ENCODE peak calls at places on chromosomes 12 and 14, in four cellular contexts. I is AG10803, T is astrocyte, P is K562. X is an unnamed sample.

GRCh38 chr12:1281683-1282366 is 290.8 kb downstream of the ERC1 start:
- DNase-seq in I (peak), P (no peak), T (peak), X (no peak)

GRCh38 chr14:69501362-69501964 is 16.9 kb downstream of the PLEKHD1 start:
- DNase-seq in T (no peak), P (no peak), I (no peak), X (peak)

GRCh38 chr14:69354383-69355154 is 43.5 kb downstream of the ERH start:
- DNase-seq in P (no peak), I (no peak), T (no peak), X (no peak)

GRCh38 chr12:102847131-102847530 is 69.9 kb downstream of the PAH start:
- DNase-seq in I (peak), P (no peak), T (no peak), X (no peak)

GRCh38 chr12:6949063-6949594 is 2.0 kb upstream of the PTPN6 start:
- DNase-seq in T (no peak), I (no peak), P (no peak), X (no peak)

GRCh38 chr12:76030378-76031080 is 1.0 kb downstream of the PHLDA1 start:
- DNase-seq in I (peak), T (no peak), P (no peak), X (no peak)

GRCh38 chr14:71212683-71213107 is 305.4 kb downstream of the PCNX1 start:
- DNase-seq in P (no peak), I (peak), T (no peak), X (no peak)

GRCh38 chr14:62445570-62445969 is 599.7 kb downstream of the KCNH5 start:
- DNase-seq in P (no peak), I (no peak), T (no peak), X (no peak)

GRCh38 chr12:124428136-124428791 is 133.4 kb downstream of the RFLNA start:
- DNase-seq in I (peak), P (no peak), T (peak), X (no peak)

GRCh38 chr12:113910751-113911272 is 55.3 kb downstream of the RBM19 start:
- DNase-seq in P (no peak), I (no peak), T (no peak), X (no peak)

GRCh38 chr14:39085933-39086332 is 17.1 kb downstream of the SEC23A start:
- DNase-seq in P (no peak), T (peak), I (peak), X (no peak)

GRCh38 chr14:39083127-39083526 is 19.9 kb downstream of the SEC23A start:
- DNase-seq in P (no peak), T (no peak), I (no peak), X (no peak)

DNA sequence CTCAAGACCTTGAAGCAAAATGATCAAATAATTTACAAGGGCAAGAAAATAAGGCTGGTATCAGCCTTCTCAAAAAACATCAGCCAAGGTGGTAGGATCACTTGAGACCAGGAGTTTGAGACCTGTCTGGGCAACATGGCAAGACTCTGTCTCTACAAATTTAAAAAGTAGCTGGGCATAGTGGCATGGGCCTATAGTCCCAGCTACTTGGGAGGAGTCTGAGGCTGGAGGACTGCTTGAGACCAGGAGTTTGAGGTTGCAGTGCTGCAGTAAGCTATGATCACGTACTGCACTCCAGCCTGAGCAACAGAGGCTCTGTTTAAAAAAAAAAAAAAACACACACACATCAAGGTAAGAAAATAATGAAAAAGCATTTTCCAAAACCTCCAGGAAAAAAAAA is 22.1 kb downstream of the SEC23A start:
- DNase-seq in T (no peak), P (no peak), I (no peak), X (no peak)
- H3K4me3 ChIP-seq in T (no peak), P (no peak), I (no peak), X (no peak)

DNA sequence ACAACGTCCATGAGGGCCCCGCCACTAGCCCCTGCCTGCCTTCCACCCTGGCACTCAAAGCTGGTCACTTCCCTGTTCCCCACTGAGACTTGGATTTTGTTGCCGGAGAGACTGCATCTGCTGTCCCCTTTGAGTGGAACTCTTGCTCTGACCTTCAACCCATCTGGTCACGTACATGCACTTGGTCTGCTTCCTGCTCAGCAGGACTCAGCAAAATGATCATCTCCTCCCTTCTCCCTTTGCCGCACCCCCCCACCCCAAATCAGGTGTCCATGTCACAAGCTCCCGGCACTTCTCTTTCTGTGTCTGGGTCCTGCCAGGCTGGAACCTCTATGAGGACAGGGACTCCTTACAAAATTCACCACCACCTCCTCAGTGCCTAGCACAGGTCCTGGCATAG is 180.9 kb downstream of the CHST11 start:
- DNase-seq in P (no peak), T (no peak), I (no peak), X (no peak)
- H3K4me3 ChIP-seq in P (no peak), T (no peak), I (no peak), X (no peak)

GRCh38 chr12:112096070-112096469 is 12.5 kb downstream of the NAA25 start:
- DNase-seq in P (no peak), T (no peak), I (no peak), X (no peak)
- H3K4me3 ChIP-seq in P (no peak), T (no peak), I (no peak), X (no peak)

GRCh38 chr12:91319071-91319760 is 136.6 kb upstream of the DCN start:
- DNase-seq in P (no peak), T (no peak), I (no peak), X (no peak)
- H3K4me3 ChIP-seq in P (no peak), T (no peak), I (no peak), X (no peak)

GRCh38 chr12:52201520-52201839 is 9.7 kb upstream of the KRT80 start:
- DNase-seq in I (no peak), T (no peak), P (no peak), X (no peak)

GRCh38 chr12:52204095-52204930 is 12.5 kb upstream of the KRT80 start:
- DNase-seq in I (no peak), T (peak), P (no peak), X (peak)

GRCh38 chr12:52200783-52201519 is 9.1 kb upstream of the KRT80 start:
- DNase-seq in P (no peak), I (no peak), T (no peak), X (no peak)

GRCh38 chr12:52203126-52203921 is 11.5 kb upstream of the KRT80 start:
- DNase-seq in P (peak), T (peak), I (peak), X (peak)

DNA sequence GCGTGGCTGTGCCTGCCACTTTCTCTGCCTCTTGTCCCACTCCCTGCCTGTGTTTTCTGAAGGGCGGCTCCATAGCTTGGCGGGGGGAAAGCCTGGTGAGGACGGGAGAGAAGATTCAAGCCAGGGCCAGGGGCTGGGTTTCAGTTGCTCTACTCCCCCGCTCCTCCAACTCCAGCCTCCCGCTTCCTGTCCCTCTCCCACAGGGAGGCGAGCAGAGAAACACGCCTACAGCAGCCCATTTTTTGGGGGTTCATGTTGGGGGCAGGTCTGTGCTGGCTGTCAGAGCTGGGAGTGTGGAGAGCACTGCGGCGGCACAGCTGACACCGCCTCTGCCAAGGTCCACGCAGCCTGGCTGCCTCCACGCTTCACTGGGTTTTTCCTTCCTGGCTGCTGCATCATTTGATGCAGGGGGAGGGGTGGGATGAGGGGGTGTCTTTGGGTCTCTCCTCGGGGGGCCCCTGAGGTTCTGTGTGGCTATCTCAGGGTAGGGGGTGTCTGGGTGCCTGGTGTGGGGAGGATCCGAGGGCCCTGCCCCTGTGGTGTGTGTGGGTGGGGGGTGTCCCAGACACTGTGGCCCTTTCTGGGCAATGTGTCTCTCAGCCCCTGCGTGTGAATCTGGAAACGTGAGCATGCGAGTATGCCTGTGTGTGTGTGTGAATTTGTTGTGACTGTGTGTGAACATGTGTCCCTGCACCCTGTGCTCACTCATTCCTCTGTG is 10.7 kb upstream of the KRT80 start:
- DNase-seq in T (no peak), P (no peak), I (no peak), X (peak)
- H3K4me3 ChIP-seq in T (no peak), P (no peak), I (no peak), X (no peak)

GRCh38 chr14:28763914-28764848 is 2.4 kb upstream of the FOXG1 start:
- DNase-seq in P (no peak), T (no peak), I (no peak), X (no peak)

GRCh38 chr14:28765169-28765906 is 1.2 kb upstream of the FOXG1 start:
- DNase-seq in P (no peak), T (no peak), I (no peak), X (no peak)

GRCh38 chr14:28766505-28767238 is at the start of gene FOXG1:
- DNase-seq in P (peak), T (no peak), I (peak), X (no peak)

GRCh38 chr14:28767239-28767850 is 758 bp downstream of the FOXG1 start:
- DNase-seq in T (no peak), I (no peak), P (peak), X (no peak)

DNA sequence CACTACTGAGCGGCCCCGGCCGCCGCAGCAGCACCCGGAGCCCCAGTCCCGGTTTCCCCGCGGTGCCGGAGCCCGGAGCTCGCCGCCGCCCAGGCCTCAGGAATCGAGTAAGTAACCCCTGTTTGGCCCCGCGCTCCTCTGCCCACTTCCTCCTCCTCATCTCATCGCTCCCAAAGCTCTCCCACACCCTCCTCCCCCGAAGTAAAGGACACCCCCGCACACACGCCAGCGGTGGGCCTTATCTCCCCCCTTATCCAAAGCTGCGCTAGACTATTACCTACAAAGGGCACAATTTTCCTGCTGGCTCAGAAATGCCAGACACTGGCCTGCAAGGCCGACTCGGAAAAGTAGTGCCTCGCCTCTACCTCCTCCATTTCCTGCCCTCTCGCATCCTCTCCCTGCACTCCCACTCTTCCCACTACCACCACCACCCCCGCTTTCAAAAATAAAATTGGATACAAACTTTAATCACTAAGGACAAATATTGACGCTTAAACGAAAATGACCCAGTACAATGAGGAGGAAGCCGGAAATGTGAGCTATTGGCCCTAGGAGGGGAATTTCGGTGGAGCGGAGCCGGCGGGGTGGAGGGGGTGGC is 581 bp upstream of the FOXG1 start:
- DNase-seq in I (no peak), P (peak), T (no peak), X (no peak)
- H3K4me3 ChIP-seq in I (peak), P (peak), T (peak), X (no peak)

GRCh38 chr12:122403831-122404230 is 18.6 kb downstream of the CLIP1 start:
- DNase-seq in I (no peak), T (no peak), P (no peak), X (no peak)

GRCh38 chr12:122403115-122403770 is 19.2 kb downstream of the CLIP1 start:
- DNase-seq in P (no peak), T (no peak), I (no peak), X (no peak)

GRCh38 chr12:122399254-122399591 is 23.2 kb downstream of the CLIP1 start:
- DNase-seq in T (no peak), I (no peak), P (no peak), X (no peak)

GRCh38 chr12:122402264-122402663 is 20.2 kb downstream of the CLIP1 start:
- DNase-seq in I (no peak), P (no peak), T (no peak), X (no peak)

DNA sequence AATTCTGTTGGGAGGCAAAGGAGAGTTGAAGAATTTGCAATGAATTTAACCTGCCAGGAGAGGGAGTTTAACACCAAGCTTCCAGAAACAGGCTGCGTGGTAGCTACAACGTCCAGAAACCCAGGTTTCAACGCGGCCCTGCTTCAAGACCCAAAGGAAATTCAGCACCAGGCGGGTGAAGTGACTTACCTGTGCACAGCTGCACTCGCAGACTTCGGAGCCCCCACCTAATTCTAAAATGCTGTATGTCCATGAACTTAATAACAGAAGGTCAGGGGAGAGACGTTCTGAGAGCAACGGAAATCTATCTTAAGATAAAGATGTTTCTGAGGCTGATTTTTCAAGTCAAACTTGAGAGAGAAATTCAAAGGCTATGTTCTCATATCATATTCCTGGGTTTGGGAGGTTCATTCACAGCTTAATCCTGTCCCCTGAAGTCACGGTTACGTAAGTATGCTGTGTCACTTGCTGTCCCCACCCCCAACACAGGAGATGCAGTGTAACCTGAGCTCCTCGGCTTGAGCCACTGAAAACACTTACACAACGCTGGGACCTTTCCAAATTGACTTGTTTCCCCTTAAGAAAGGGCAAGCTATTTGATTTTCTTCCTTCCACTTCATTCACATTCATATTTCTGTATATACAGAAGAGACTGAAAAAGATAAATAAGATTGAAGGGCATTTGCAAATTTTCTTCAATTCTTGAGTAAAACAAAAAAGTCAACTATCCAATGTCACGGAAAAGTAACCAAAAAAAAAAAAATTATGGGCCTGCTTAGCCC is 22.7 kb downstream of the CLIP1 start:
- DNase-seq in I (peak), P (peak), T (peak), X (no peak)
- H3K4me3 ChIP-seq in I (peak), P (peak), T (peak), X (no peak)

GRCh38 chr12:62192486-62193250 is 67.5 kb upstream of the USP15 start:
- DNase-seq in P (peak), I (peak), T (peak), X (no peak)
- H3K4me3 ChIP-seq in P (no peak), I (peak), T (peak), X (no peak)

DNA sequence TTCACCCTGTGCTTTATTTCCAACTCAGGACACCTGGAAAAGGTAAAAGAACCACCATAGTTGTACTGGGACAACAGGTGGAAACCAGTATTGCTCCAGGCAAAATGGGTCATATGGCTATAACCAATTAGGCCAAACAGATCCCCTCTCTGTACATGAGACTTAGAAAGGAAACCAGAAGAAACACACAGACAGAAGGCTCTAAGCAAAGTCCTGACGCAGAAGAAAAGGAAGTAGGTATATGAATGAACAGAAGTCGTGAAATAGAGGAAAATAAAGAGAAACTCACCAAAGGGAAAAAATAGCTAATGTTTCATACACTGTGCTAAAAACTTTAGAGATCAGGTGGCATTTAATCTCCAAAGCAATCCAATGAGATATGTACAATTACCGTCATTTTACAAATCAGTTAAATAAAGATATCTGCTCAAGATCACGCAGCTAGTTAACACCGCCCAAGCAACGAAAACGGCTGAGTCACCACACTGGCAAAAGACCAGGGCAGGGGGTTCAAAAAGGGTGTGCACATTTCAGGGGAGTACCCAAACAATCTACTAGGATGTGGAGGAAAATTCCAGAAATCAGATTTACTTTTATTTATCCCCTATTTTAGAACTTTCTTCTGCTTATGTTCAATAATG is 82.3 kb downstream of the ITPR2 start:
- DNase-seq in I (no peak), T (no peak), P (no peak), X (no peak)
- H3K4me3 ChIP-seq in I (no peak), T (no peak), P (no peak), X (no peak)